ENCODE peak calls at places on chromosomes 4 and X, in six cellular contexts. V, T, E, J, I and Y are unnamed samples.

GRCh38 chr4:173170210-173170778 is 1.7 kb downstream of the GALNT7 start:
- DNase-seq in V (no peak), I (no peak), E (no peak), J (no peak), T (no peak), Y (no peak)

GRCh38 chr4:55172694-55173287 is 47.4 kb upstream of the KDR start:
- DNase-seq in T (no peak), V (no peak), I (no peak), E (no peak), J (no peak), Y (no peak)

GRCh38 chrX:34875204-34875603 is 67.4 kb upstream of the FAM47B start:
- DNase-seq in V (no peak), T (no peak), E (no peak), J (no peak), I (no peak), Y (peak)

GRCh38 chrX:22818061-22818460 is 181.7 kb upstream of the DDX53 start:
- DNase-seq in I (no peak), T (peak), E (no peak), J (no peak), V (no peak), Y (no peak)

GRCh38 chr4:138919094-138919936 is 96.3 kb upstream of the NOCT start:
- DNase-seq in I (peak), E (peak), J (no peak), V (no peak), T (peak), Y (peak)

GRCh38 chr4:10066704-10067651 is 45.7 kb upstream of the SLC2A9 start:
- DNase-seq in E (no peak), T (no peak), J (no peak), V (no peak), I (no peak), Y (no peak)

GRCh38 chrX:112819813-112820212 is 20.8 kb downstream of the AMOT start:
- DNase-seq in J (no peak), V (no peak), T (no peak), E (no peak), I (no peak), Y (no peak)

GRCh38 chrX:9566150-9566621 is 101.3 kb downstream of the TBL1X start:
- DNase-seq in V (no peak), T (peak), E (peak), J (no peak), I (no peak), Y (peak)

GRCh38 chr4:74933562-74934015 is 673 bp downstream of the PARM1 start:
- DNase-seq in E (peak), J (no peak), T (no peak), V (no peak), I (no peak), Y (no peak)

GRCh38 chr4:29983890-29984289 is 736.3 kb upstream of the PCDH7 start:
- DNase-seq in T (no peak), E (no peak), V (no peak), I (no peak), J (no peak), Y (no peak)

GRCh38 chr4:147117400-147117799 is 171.7 kb upstream of the TTC29 start:
- DNase-seq in T (no peak), V (no peak), E (no peak), J (no peak), I (no peak), Y (no peak)

GRCh38 chr4:41164405-41164804 is 49.9 kb downstream of the APBB2 start:
- DNase-seq in V (no peak), T (no peak), E (no peak), I (no peak), J (no peak), Y (no peak)

GRCh38 chr4:82739292-82740190 is 59.1 kb downstream of the SCD5 start:
- DNase-seq in E (peak), T (no peak), V (no peak), I (peak), J (no peak), Y (peak)

GRCh38 chrX:135393046-135393445 is 28.7 kb upstream of the SMIM10L2A start:
- DNase-seq in T (no peak), V (no peak), E (no peak), I (no peak), J (no peak), Y (no peak)

GRCh38 chrX:111784667-111785066 is 91.3 kb upstream of the TRPC5OS start:
- DNase-seq in T (no peak), I (no peak), E (no peak), J (no peak), V (no peak), Y (no peak)

GRCh38 chrX:135543924-135544323 is 23.5 kb downstream of the INTS6L start:
- DNase-seq in I (peak), V (peak), J (peak), E (no peak), T (no peak), Y (no peak)

GRCh38 chr4:81466841-81467671 is 4.7 kb downstream of the RASGEF1B start:
- DNase-seq in T (no peak), I (peak), J (peak), V (peak), E (no peak), Y (peak)

GRCh38 chr4:155679343-155679742 is 12.7 kb downstream of the GUCY1A1 start:
- DNase-seq in J (no peak), E (no peak), T (no peak), I (no peak), V (no peak), Y (no peak)

GRCh38 chr4:100875296-100876040 is 357.6 kb upstream of the EMCN start:
- DNase-seq in J (no peak), T (no peak), E (no peak), I (no peak), V (no peak), Y (no peak)

GRCh38 chr4:117783716-117784115 is 250.6 kb upstream of the NDST3 start:
- DNase-seq in J (no peak), E (no peak), V (no peak), T (no peak), I (no peak), Y (no peak)

GRCh38 chr4:162117051-162117450 is 46.7 kb downstream of the FSTL5 start:
- DNase-seq in V (no peak), E (no peak), T (no peak), I (no peak), J (no peak), Y (no peak)

GRCh38 chrX:109393859-109394258 is 88.0 kb downstream of the GUCY2F start:
- DNase-seq in V (no peak), T (no peak), I (no peak), E (no peak), J (no peak), Y (peak)

GRCh38 chr4:39637572-39638357 is 900 bp downstream of the SMIM14 start:
- DNase-seq in E (peak), T (no peak), I (no peak), V (no peak), J (peak), Y (no peak)

GRCh38 chr4:140875751-140876389 is 119.7 kb upstream of the TBC1D9 start:
- DNase-seq in J (no peak), V (no peak), I (no peak), T (no peak), E (no peak), Y (no peak)

GRCh38 chr4:40209401-40209800 is 12.6 kb downstream of the RHOH start:
- DNase-seq in J (no peak), V (no peak), I (no peak), E (no peak), T (no peak), Y (no peak)

GRCh38 chrX:46279925-46280313 is 265.3 kb downstream of the ZNF674 start:
- DNase-seq in J (no peak), I (no peak), T (no peak), E (no peak), V (no peak), Y (no peak)